ENCODE peak calls at places on chromosomes 4 and X, in nine cellular contexts. H is Karpas-422; O is activated gamma-delta T cell treated with Interleukin-2 at 50 U/mL for 16 hours; G is G401; L is CD4-positive, alpha-beta T cell; R is MCF 10A; F is RPMI7951; X is nephron progenitor cell; A is memory B cell. V is an unnamed sample.

GRCh38 chrX:154596290-154596929 is 11.5 kb downstream of the CTAG1A start:
- DNase-seq in H (peak; percentile 31), O (no peak), G (no peak), L (no peak), R (peak; percentile 69), F (peak; percentile 74), X (peak; percentile 10), A (no peak), V (no peak)

GRCh38 chr4:187333151-187333550 is 609.5 kb upstream of the FAT1 start:
- DNase-seq in H (no peak), O (no peak), G (no peak), L (no peak), R (peak; percentile 61), F (peak; percentile 65), X (no peak), A (no peak), V (no peak)

GRCh38 chr4:108919229-108919893 is 156.5 kb upstream of the ETNPPL start:
- DNase-seq in H (no peak), O (no peak), G (no peak), L (no peak), R (no peak), F (no peak), X (no peak), A (no peak), V (no peak)

GRCh38 chrX:131217878-131218486 is 71.1 kb downstream of the IGSF1 start:
- DNase-seq in H (no peak), O (no peak), G (peak; percentile 8), L (no peak), R (no peak), F (no peak), X (no peak), A (no peak), V (no peak)

GRCh38 chr4:80202190-80202711 is 4.9 kb downstream of the PRDM8 start:
- DNase-seq in H (no peak), O (peak; percentile 71), G (no peak), L (peak; percentile 71), R (no peak), F (peak; percentile 79), X (peak; percentile 90), A (peak; percentile 92), V (peak; percentile 86)

GRCh38 chrX:149962859-149963757 is 24.8 kb upstream of the EOLA2 start:
- DNase-seq in H (peak; percentile 83), O (no peak), G (peak; percentile 70), L (no peak), R (peak; percentile 82), F (peak; percentile 69), X (peak; percentile 33), A (no peak), V (peak; percentile 20)

GRCh38 chr4:8736083-8736825 is 135.4 kb downstream of the HMX1 start:
- DNase-seq in H (no peak), O (no peak), G (no peak), L (no peak), R (peak; percentile 4), F (no peak), X (no peak), A (no peak), V (no peak)

GRCh38 chr4:2255501-2256155 is 6.3 kb downstream of the MXD4 start:
- DNase-seq in H (no peak), O (no peak), G (peak; percentile 88), L (no peak), R (peak; percentile 77), F (no peak), X (no peak), A (peak; percentile 5), V (no peak)

GRCh38 chr4:79576480-79576803 is 168.4 kb upstream of the GK2 start:
- DNase-seq in H (peak; percentile 51), O (no peak), G (peak; percentile 59), L (no peak), R (peak; percentile 51), F (peak; percentile 17), X (peak; percentile 12), A (no peak), V (no peak)

GRCh38 chr4:53541577-53542206 is 49.6 kb downstream of the LNX1 start:
- DNase-seq in H (peak; percentile 53), O (no peak), G (no peak), L (no peak), R (peak; percentile 58), F (peak; percentile 71), X (no peak), A (no peak), V (no peak)

GRCh38 chr4:108192056-108192455 is 23.3 kb upstream of the LEF1 start:
- DNase-seq in H (no peak), O (no peak), G (no peak), L (no peak), R (no peak), F (no peak), X (peak; percentile 16), A (no peak), V (no peak)

GRCh38 chr4:102610476-102610875 is 109.3 kb downstream of the NFKB1 start:
- DNase-seq in H (no peak), O (no peak), G (peak; percentile 79), L (no peak), R (no peak), F (no peak), X (no peak), A (no peak), V (no peak)

GRCh38 chr4:125368161-125368560 is 53.4 kb downstream of the FAT4 start:
- DNase-seq in H (no peak), O (no peak), G (no peak), L (no peak), R (peak; percentile 60), F (peak; percentile 5), X (no peak), A (no peak), V (no peak)

GRCh38 chrX:54979432-54979831 is 14.6 kb downstream of the PFKFB1 start:
- DNase-seq in H (no peak), O (no peak), G (no peak), L (no peak), R (no peak), F (no peak), X (no peak), A (no peak), V (no peak)

GRCh38 chrX:2965965-2966364 is 36.8 kb upstream of the ARSD start:
- DNase-seq in H (no peak), O (no peak), G (no peak), L (no peak), R (no peak), F (no peak), X (no peak), A (no peak), V (no peak)

GRCh38 chrX:44945736-44946135 is 72.7 kb downstream of the KDM6A start:
- DNase-seq in H (peak; percentile 76), O (no peak), G (no peak), L (no peak), R (peak; percentile 7), F (peak; percentile 3), X (no peak), A (no peak), V (no peak)

GRCh38 chr4:151356510-151356909 is 31.1 kb upstream of the SH3D19 start:
- DNase-seq in H (no peak), O (no peak), G (no peak), L (no peak), R (peak; percentile 51), F (peak; percentile 28), X (no peak), A (no peak), V (no peak)

GRCh38 chr4:159428975-159429692 is 326.3 kb downstream of the RAPGEF2 start:
- DNase-seq in H (no peak), O (no peak), G (peak; percentile 25), L (no peak), R (no peak), F (no peak), X (no peak), A (no peak), V (no peak)

GRCh38 chr4:76956961-76957738 is 7.6 kb downstream of the SEPTIN11 start:
- DNase-seq in H (no peak), O (no peak), G (no peak), L (no peak), R (no peak), F (peak; percentile 11), X (no peak), A (no peak), V (no peak)

GRCh38 chr4:149897784-149898183 is 82.1 kb upstream of the IQCM start:
- DNase-seq in H (peak; percentile 52), O (no peak), G (peak; percentile 17), L (no peak), R (peak; percentile 47), F (peak; percentile 6), X (no peak), A (no peak), V (no peak)

GRCh38 chr4:26996745-26997144 is 136.1 kb downstream of the STIM2 start:
- DNase-seq in H (no peak), O (no peak), G (no peak), L (no peak), R (no peak), F (no peak), X (no peak), A (no peak), V (no peak)